ENCODE peak calls at places on chromosomes 16 and 17, in five cellular contexts. One of them, this sample, is unnamed.

GRCh38 chr16:89320717-89321501 is 103.4 kb downstream of the ZNF778 start:
- DNase-seq in A549: no peak
- DNase-seq in D721Med: no peak
- DNase-seq in spleen: peak
- DNase-seq in GM13976: no peak
- DNase-seq in this sample: no peak

GRCh38 chr16:9047689-9048301 is 43.6 kb upstream of the HAPSTR1 start:
- DNase-seq in D721Med: no peak
- DNase-seq in spleen: peak
- DNase-seq in A549: peak
- DNase-seq in GM13976: peak
- DNase-seq in this sample: peak

GRCh38 chr16:5633845-5634440 is 536.3 kb upstream of the EEF2KMT start:
- DNase-seq in spleen: no peak
- DNase-seq in D721Med: no peak
- DNase-seq in GM13976: no peak
- DNase-seq in A549: peak
- DNase-seq in this sample: no peak

GRCh38 chr17:83062818-83063671 is 16.4 kb upstream of the METRNL start:
- DNase-seq in spleen: peak
- DNase-seq in D721Med: no peak
- DNase-seq in GM13976: no peak
- DNase-seq in A549: no peak
- DNase-seq in this sample: peak

GRCh38 chr17:61522088-61522487 is 68.9 kb downstream of the NACA2 start:
- DNase-seq in A549: no peak
- DNase-seq in D721Med: no peak
- DNase-seq in spleen: no peak
- DNase-seq in GM13976: no peak
- DNase-seq in this sample: no peak

GRCh38 chr16:55686671-55687070 is 30.9 kb downstream of the SLC6A2 start:
- DNase-seq in D721Med: no peak
- DNase-seq in spleen: no peak
- DNase-seq in A549: no peak
- DNase-seq in GM13976: no peak
- DNase-seq in this sample: no peak

GRCh38 chr17:4920351-4921048 is 11.6 kb upstream of the GP1BA start:
- DNase-seq in GM13976: no peak
- DNase-seq in spleen: no peak
- DNase-seq in A549: no peak
- DNase-seq in D721Med: no peak
- DNase-seq in this sample: no peak

GRCh38 chr16:50154369-50154947 is 1.4 kb downstream of the TENT4B start:
- DNase-seq in D721Med: no peak
- DNase-seq in spleen: no peak
- DNase-seq in A549: peak
- DNase-seq in GM13976: no peak
- DNase-seq in this sample: no peak

GRCh38 chr17:13561606-13562270 is 40.0 kb downstream of the HS3ST3A1 start:
- DNase-seq in A549: peak
- DNase-seq in GM13976: no peak
- DNase-seq in D721Med: no peak
- DNase-seq in spleen: no peak
- DNase-seq in this sample: no peak

GRCh38 chr16:69329369-69330285 is 761 bp downstream of the PDF start:
- DNase-seq in A549: no peak
- DNase-seq in GM13976: peak
- DNase-seq in D721Med: no peak
- DNase-seq in spleen: peak
- DNase-seq in this sample: no peak

GRCh38 chr16:15055141-15056053 is 477 bp downstream of the NTAN1 start:
- DNase-seq in D721Med: no peak
- DNase-seq in A549: peak
- DNase-seq in GM13976: no peak
- DNase-seq in spleen: peak
- DNase-seq in this sample: no peak

GRCh38 chr16:72099377-72099818 is 5.8 kb downstream of the DHX38 start:
- DNase-seq in GM13976: peak
- DNase-seq in spleen: no peak
- DNase-seq in A549: peak
- DNase-seq in D721Med: peak
- DNase-seq in this sample: no peak

GRCh38 chr17:48528153-48528912 is 2.5 kb downstream of the HOXB1 start:
- DNase-seq in D721Med: no peak
- DNase-seq in GM13976: no peak
- DNase-seq in spleen: no peak
- DNase-seq in A549: no peak
- DNase-seq in this sample: no peak

GRCh38 chr16:48574766-48575165 is 35.2 kb downstream of the N4BP1 start:
- DNase-seq in A549: no peak
- DNase-seq in GM13976: no peak
- DNase-seq in spleen: no peak
- DNase-seq in D721Med: no peak
- DNase-seq in this sample: no peak

GRCh38 chr17:36858119-36859002 is 78.9 kb upstream of the LHX1 start:
- DNase-seq in spleen: no peak
- DNase-seq in A549: no peak
- DNase-seq in GM13976: no peak
- DNase-seq in D721Med: no peak
- DNase-seq in this sample: no peak

GRCh38 chr17:63916566-63917185 is 2.0 kb downstream of the GH1 start:
- DNase-seq in GM13976: no peak
- DNase-seq in spleen: no peak
- DNase-seq in A549: no peak
- DNase-seq in D721Med: no peak
- DNase-seq in this sample: no peak

GRCh38 chr16:11151156-11151904 is 104.7 kb downstream of the SOCS1 start:
- DNase-seq in spleen: peak
- DNase-seq in A549: no peak
- DNase-seq in GM13976: no peak
- DNase-seq in D721Med: no peak
- DNase-seq in this sample: no peak

GRCh38 chr17:81664051-81664470 is 2.3 kb downstream of the OXLD1 start:
- DNase-seq in A549: no peak
- DNase-seq in D721Med: no peak
- DNase-seq in GM13976: no peak
- DNase-seq in spleen: no peak
- DNase-seq in this sample: no peak

GRCh38 chr17:39045948-39046679 is 78.9 kb upstream of the FBXO47 start:
- DNase-seq in spleen: no peak
- DNase-seq in A549: no peak
- DNase-seq in GM13976: no peak
- DNase-seq in D721Med: no peak
- DNase-seq in this sample: no peak

GRCh38 chr17:68297168-68297567 is 5.9 kb downstream of the ARSG start:
- DNase-seq in GM13976: no peak
- DNase-seq in D721Med: no peak
- DNase-seq in A549: no peak
- DNase-seq in spleen: no peak
- DNase-seq in this sample: no peak

GRCh38 chr16:11824362-11824761 is 27.0 kb downstream of the RSL1D1 start:
- DNase-seq in A549: no peak
- DNase-seq in GM13976: no peak
- DNase-seq in D721Med: no peak
- DNase-seq in spleen: peak
- DNase-seq in this sample: no peak

GRCh38 chr17:75531724-75532090 is 6.2 kb downstream of the LLGL2 start:
- DNase-seq in GM13976: no peak
- DNase-seq in A549: no peak
- DNase-seq in D721Med: no peak
- DNase-seq in spleen: no peak
- DNase-seq in this sample: no peak

GRCh38 chr16:1036121-1036520 is 36.4 kb upstream of the SSTR5 start:
- DNase-seq in A549: no peak
- DNase-seq in D721Med: no peak
- DNase-seq in spleen: no peak
- DNase-seq in GM13976: no peak
- DNase-seq in this sample: no peak

GRCh38 chr17:76241205-76241539 is 879 bp upstream of the RNF157 start:
- DNase-seq in GM13976: no peak
- DNase-seq in A549: no peak
- DNase-seq in spleen: no peak
- DNase-seq in D721Med: no peak
- DNase-seq in this sample: no peak

GRCh38 chr16:25523183-25523582 is 168.6 kb upstream of the HS3ST4 start:
- DNase-seq in spleen: no peak
- DNase-seq in D721Med: no peak
- DNase-seq in GM13976: no peak
- DNase-seq in A549: no peak
- DNase-seq in this sample: no peak

GRCh38 chr16:83137894-83138293 is 511.1 kb downstream of the CDH13 start:
- DNase-seq in A549: no peak
- DNase-seq in spleen: no peak
- DNase-seq in D721Med: no peak
- DNase-seq in GM13976: no peak
- DNase-seq in this sample: no peak
- TF ChIP-seq CTCF in A549: no peak
- TF ChIP-seq CTCF in spleen: no peak
- TF ChIP-seq CTCF in D721Med: no peak
- TF ChIP-seq CTCF in GM13976: no peak
- TF ChIP-seq CTCF in this sample: no peak

DNA sequence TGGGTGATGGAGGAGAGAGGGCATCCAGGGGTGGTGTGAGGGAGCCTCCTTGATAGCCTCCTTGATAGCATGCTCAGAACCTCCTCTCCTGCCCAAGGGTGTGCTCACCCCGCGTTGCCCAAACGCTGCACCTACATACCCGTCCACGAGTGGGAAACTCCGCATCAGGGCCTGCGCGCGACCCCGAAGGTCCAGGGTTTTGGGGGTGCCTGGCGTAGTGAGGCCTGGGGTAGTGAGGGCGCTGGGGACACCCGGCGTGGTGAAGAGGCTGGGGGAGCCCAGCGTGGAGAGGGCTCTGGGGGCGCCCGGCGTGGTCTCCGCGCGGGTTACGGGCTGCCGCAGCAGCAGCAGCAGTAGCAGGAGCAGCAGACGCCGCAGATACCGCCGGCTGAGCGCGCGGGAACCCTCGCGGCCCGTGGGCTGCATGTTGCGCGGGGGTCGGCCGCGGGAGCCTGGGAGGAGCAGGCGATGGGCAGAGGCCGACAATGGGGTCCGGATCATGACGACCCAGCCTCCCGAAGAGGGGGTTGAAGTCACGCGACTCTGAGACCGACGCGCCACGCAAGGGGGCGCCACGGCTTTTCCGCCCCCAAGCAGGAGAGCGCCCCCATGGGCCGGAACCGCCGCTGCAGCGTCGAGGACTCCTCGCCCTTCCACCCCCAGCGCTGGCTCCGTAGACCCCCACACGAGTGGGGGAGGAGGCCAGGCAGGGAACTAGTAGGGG is at the start of gene DPEP3:
- DNase-seq in spleen: no peak
- DNase-seq in A549: no peak
- DNase-seq in GM13976: no peak
- DNase-seq in D721Med: no peak
- DNase-seq in this sample: no peak
- TF ChIP-seq CTCF in spleen: peak
- TF ChIP-seq CTCF in A549: no peak
- TF ChIP-seq CTCF in GM13976: no peak
- TF ChIP-seq CTCF in D721Med: no peak
- TF ChIP-seq CTCF in this sample: no peak

GRCh38 chr16:51820176-51820575 is 669.1 kb upstream of the SALL1 start:
- DNase-seq in GM13976: no peak
- DNase-seq in A549: no peak
- DNase-seq in D721Med: no peak
- DNase-seq in spleen: no peak
- DNase-seq in this sample: no peak

GRCh38 chr16:51821527-51821926 is 670.5 kb upstream of the SALL1 start:
- DNase-seq in GM13976: no peak
- DNase-seq in D721Med: no peak
- DNase-seq in spleen: no peak
- DNase-seq in A549: no peak
- DNase-seq in this sample: no peak

GRCh38 chr16:51816929-51817328 is 665.9 kb upstream of the SALL1 start:
- DNase-seq in spleen: no peak
- DNase-seq in GM13976: no peak
- DNase-seq in A549: no peak
- DNase-seq in D721Med: no peak
- DNase-seq in this sample: no peak

GRCh38 chr16:51815527-51815926 is 664.5 kb upstream of the SALL1 start:
- DNase-seq in A549: no peak
- DNase-seq in D721Med: no peak
- DNase-seq in GM13976: no peak
- DNase-seq in spleen: no peak
- DNase-seq in this sample: no peak

DNA sequence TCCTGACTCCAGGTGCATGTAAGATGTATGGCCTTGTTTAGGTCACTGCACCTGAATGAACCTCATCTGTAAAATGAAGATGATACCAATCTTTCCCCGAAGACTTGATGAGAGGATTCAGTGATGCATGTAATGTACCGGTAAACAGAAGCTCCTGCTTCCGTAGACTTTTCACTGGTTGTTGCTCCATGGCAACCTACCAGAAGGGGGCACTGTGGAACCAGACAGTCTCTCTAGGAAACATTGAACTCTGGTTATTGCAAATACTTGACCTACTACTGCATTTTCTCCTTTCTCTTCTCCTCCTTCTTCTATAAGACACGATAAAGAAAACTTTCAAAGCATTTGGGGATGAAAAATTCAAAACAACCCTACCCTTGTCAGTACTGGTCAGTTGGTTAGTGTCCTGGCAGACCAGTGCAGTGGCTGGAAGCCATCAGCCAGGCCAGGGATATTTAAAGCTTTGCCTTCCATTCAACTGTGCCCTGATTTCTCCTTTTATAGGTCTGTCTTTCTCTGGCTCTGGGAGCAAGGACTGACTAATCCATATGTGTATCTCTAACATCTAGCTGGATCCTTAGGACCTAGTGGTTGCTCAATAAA is 667.4 kb upstream of the SALL1 start:
- DNase-seq in spleen: no peak
- DNase-seq in D721Med: no peak
- DNase-seq in A549: no peak
- DNase-seq in GM13976: peak
- DNase-seq in this sample: no peak
- TF ChIP-seq CTCF in spleen: peak
- TF ChIP-seq CTCF in D721Med: peak
- TF ChIP-seq CTCF in A549: peak
- TF ChIP-seq CTCF in GM13976: peak
- TF ChIP-seq CTCF in this sample: no peak

GRCh38 chr16:64116151-64116550 is 1005.7 kb downstream of the CDH11 start:
- DNase-seq in spleen: no peak
- DNase-seq in D721Med: no peak
- DNase-seq in A549: no peak
- DNase-seq in GM13976: no peak
- DNase-seq in this sample: no peak

GRCh38 chr16:64122177-64122576 is 999.7 kb downstream of the CDH11 start:
- DNase-seq in A549: no peak
- DNase-seq in GM13976: no peak
- DNase-seq in D721Med: no peak
- DNase-seq in spleen: no peak
- DNase-seq in this sample: no peak

DNA sequence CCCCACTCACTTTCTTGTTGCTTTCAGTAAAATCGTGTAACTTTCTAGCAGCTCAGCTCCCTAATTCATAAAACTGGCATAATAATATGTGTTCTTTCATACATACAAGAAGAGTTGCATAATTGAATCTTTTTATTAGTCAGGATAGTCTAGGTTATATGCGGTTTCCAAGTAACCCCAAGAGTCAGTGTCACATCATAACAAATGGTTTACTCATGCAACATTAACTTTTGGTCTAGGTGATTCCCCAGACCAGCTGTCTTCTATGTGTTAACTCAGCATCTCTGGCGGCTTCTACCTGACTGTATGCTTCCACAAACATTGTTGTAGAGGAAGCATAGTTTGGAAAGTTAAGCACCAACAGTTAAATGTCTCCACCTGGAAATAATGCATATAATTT is 1000.4 kb downstream of the CDH11 start:
- DNase-seq in A549: no peak
- DNase-seq in D721Med: no peak
- DNase-seq in GM13976: no peak
- DNase-seq in spleen: no peak
- DNase-seq in this sample: no peak
- TF ChIP-seq CTCF in A549: no peak
- TF ChIP-seq CTCF in D721Med: no peak
- TF ChIP-seq CTCF in GM13976: no peak
- TF ChIP-seq CTCF in spleen: no peak
- TF ChIP-seq CTCF in this sample: no peak

This sample was measured in omental fat pad.